ENCODE peak calls at places on chromosomes 6 and 20, in six cellular contexts. K is mesothelial cell of epicardium, H is fibroblast of mammary gland, T is AG09309, C is ascending aorta, Q is nephron progenitor cell. V is an unnamed sample.
A peak's percentile ranks its signal among the peaks of the same experiment; 100 is the strongest.

GRCh38 chr6:139422105-139423036 is 47.9 kb upstream of the CITED2 start:
- DNase-seq in C (no peak), K (no peak), H (no peak), T (no peak), Q (no peak), V (no peak)

GRCh38 chr6:97215157-97215769 is 67.8 kb downstream of the MMS22L start:
- DNase-seq in Q (peak; percentile 24), T (peak; percentile 37), H (peak; percentile 77), C (no peak), K (no peak), V (no peak)

GRCh38 chr6:130674604-130675003 is 152.6 kb upstream of the SMLR1 start:
- DNase-seq in H (peak; percentile 47), K (no peak), Q (no peak), T (no peak), C (no peak), V (no peak)

GRCh38 chr6:34248198-34248726 is 544 bp downstream of the SMIM29 start:
- DNase-seq in Q (peak; percentile 38), C (peak; percentile 85), T (no peak), H (peak; percentile 50), K (no peak), V (no peak)

GRCh38 chr20:41143354-41143753 is 6.0 kb downstream of the PLCG1 start:
- DNase-seq in T (no peak), Q (no peak), K (no peak), C (no peak), H (no peak), V (no peak)

GRCh38 chr20:50844430-50845100 is 49.7 kb downstream of the BCAS4 start:
- DNase-seq in K (no peak), Q (no peak), C (peak; percentile 85), H (peak; percentile 82), T (no peak), V (peak; percentile 28)

GRCh38 chr6:157246048-157246630 is 77.2 kb downstream of the TMEM242 start:
- DNase-seq in Q (no peak), H (peak; percentile 75), C (no peak), T (peak; percentile 64), K (no peak), V (no peak)

GRCh38 chr6:41878246-41878645 is 16.9 kb downstream of the USP49 start:
- DNase-seq in H (peak; percentile 29), C (no peak), T (no peak), K (no peak), Q (no peak), V (no peak)

GRCh38 chr6:2462831-2463230 is 217.4 kb upstream of the GMDS start:
- DNase-seq in H (no peak), T (no peak), K (no peak), Q (no peak), C (no peak), V (no peak)

GRCh38 chr20:50395258-50395729 is 114.9 kb upstream of the PTPN1 start:
- DNase-seq in T (no peak), K (no peak), C (peak; percentile 98), Q (no peak), H (peak; percentile 52), V (no peak)

GRCh38 chr20:39190666-39191570 is 228.8 kb downstream of the DHX35 start:
- DNase-seq in C (no peak), K (no peak), T (peak; percentile 1), Q (no peak), H (peak; percentile 51), V (no peak)

GRCh38 chr6:160973311-160973710 is 18.3 kb upstream of the MAP3K4 start:
- DNase-seq in T (no peak), Q (no peak), C (no peak), K (no peak), H (peak; percentile 78), V (no peak)
- TF ChIP-seq CTCF in T (no peak), Q (no peak), C (no peak), K (no peak), H (no peak), V (no peak)

DNA sequence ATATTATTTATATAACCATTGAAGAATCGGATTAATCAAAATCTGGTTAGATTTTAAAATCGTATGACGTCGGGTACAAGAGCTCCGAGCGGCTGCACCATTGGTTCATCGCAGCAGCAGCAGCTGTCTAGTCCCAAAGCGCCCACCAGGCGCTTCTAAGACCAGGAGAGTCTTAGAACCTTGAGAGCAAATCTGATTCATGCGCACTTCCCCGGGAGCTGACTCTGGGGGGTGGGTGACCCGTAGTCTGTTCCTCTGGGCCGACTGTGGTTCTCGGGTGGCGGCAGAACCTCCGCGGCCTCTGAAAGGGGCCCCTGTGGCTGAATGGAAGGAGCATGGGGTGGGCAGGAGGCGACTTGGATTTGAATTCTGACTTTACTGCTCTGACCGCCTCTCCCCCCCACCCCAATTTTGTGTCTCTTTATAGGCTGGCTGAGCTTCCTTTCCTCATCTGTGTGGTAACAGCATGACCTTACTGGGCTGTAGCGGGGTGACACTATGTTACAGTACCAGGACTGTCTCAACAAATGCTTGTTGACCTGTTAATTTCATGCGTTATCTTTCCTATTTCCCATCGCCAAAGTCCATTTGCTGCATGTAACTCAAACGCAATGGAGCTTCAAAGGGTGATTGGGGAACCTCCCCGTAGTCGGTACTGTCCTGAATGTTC is 119.7 kb downstream of the RTN4IP1 start:
- DNase-seq in K (no peak), C (no peak), Q (peak; percentile 33), T (no peak), H (peak; percentile 60), V (peak; percentile 29)
- TF ChIP-seq CTCF in K (no peak), C (no peak), Q (peak; percentile 26), T (no peak), H (peak; percentile 9), V (no peak)

GRCh38 chr6:31472259-31472658 is 25.7 kb upstream of the MICB start:
- DNase-seq in Q (no peak), K (no peak), H (no peak), C (peak; percentile 35), T (no peak), V (no peak)

GRCh38 chr6:31473244-31473643 is 24.7 kb upstream of the MICB start:
- DNase-seq in K (no peak), H (no peak), T (no peak), Q (no peak), C (no peak), V (no peak)

GRCh38 chr6:31473780-31474725 is 23.9 kb upstream of the MICB start:
- DNase-seq in Q (no peak), H (peak; percentile 54), K (no peak), C (peak; percentile 50), T (no peak), V (no peak)

GRCh38 chr6:31476515-31477139 is 21.3 kb upstream of the MICB start:
- DNase-seq in K (no peak), C (peak; percentile 40), H (no peak), T (no peak), Q (no peak), V (no peak)

GRCh38 chr6:31474871-31475286 is 23.1 kb upstream of the MICB start:
- DNase-seq in K (no peak), Q (peak; percentile 30), H (no peak), C (peak; percentile 58), T (no peak), V (no peak)
- TF ChIP-seq CTCF in K (peak; percentile 43), Q (peak; percentile 25), H (peak; percentile 37), C (peak; percentile 14), T (peak; percentile 36), V (no peak)

DNA sequence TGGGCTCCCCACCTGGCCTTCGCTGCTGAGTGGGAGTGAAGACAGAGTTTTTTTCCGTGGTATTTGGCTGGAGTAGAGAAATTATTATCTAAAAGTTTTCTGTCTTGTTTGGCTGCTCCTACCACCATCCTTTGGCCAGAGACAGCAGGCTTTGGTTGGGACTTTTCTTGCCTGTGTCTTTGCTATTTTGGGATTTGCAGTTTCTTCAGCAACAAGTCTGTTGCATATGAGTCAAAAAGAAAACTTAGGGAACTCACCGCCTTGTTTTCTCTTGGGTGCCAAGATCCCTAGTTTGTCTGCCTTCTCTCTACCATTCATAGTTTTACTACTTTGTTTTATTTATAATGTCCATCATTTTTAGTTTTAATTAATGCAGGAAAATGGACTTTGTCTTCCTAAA is 683.8 kb downstream of the DOK5 start:
- DNase-seq in Q (no peak), C (no peak), T (no peak), H (peak; percentile 34), K (no peak), V (no peak)
- TF ChIP-seq CTCF in Q (no peak), C (no peak), T (no peak), H (no peak), K (no peak), V (no peak)

GRCh38 chr6:67933278-67933677 is 701.8 kb upstream of the ADGRB3 start:
- DNase-seq in T (no peak), H (peak; percentile 1), K (no peak), C (no peak), Q (peak; percentile 4), V (no peak)
- TF ChIP-seq CTCF in T (no peak), H (no peak), K (no peak), C (no peak), Q (peak; percentile 22), V (no peak)

GRCh38 chr6:39370021-39370420 is 47.5 kb upstream of the KCNK16 start:
- DNase-seq in C (no peak), Q (no peak), K (no peak), T (no peak), H (peak; percentile 8), V (no peak)
- TF ChIP-seq CTCF in C (peak; percentile 31), Q (no peak), K (no peak), T (peak; percentile 26), H (peak; percentile 26), V (no peak)

DNA sequence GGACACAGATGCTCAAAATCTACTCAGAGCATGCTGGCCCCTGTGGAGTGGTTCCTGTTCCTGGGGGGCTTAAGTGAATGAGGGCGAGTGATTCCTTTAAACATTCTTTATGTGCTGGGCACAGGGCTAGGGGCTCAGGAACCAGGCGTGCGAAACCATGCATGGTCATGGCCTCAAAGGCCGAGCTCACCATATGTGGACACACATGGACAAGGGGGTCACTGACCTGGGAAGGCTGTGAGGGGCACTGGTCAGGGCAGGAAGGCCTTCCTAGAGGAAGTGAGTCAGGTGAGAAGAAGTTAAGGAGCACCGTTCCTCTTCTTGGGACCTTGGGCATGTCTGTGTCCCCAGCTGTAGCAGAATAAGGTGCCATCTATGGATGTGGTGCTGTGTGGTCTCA is 74.6 kb upstream of the BHLHE23 start:
- DNase-seq in T (no peak), Q (no peak), C (peak; percentile 44), K (no peak), H (no peak), V (no peak)
- TF ChIP-seq CTCF in T (no peak), Q (no peak), C (no peak), K (no peak), H (no peak), V (no peak)